ENCODE peak calls at places on chromosomes 1 and 21, in nine cellular contexts. B is ELR; K is activated CD4-positive, alpha-beta T cell treated with anti-CD3 and anti-CD28 coated beads for 4 hours; P is AG04449; F is AML-193; I is HS-5; C is stimulated activated effector memory CD8-positive, alpha-beta T cell treated with anti-CD3 and anti-CD28 coated beads, Interleukin-12 subunit alpha, Interleukin-12 subunit beta, amount 100 ng/mL, for 72 hours; X is posterior vena cava; W is HCEC 1CT. Y is an unnamed sample.

GRCh38 chr21:35428489-35428888 is 379.4 kb upstream of the RUNX1 start:
- DNase-seq in B (no peak), K (peak; percentile 48), P (no peak), F (no peak), I (no peak), C (no peak), X (peak; percentile 90), W (no peak), Y (peak; percentile 50)

GRCh38 chr1:116983678-116984077 is 17.9 kb upstream of the CD101 start:
- DNase-seq in B (no peak), K (no peak), P (no peak), F (no peak), I (no peak), C (no peak), X (no peak), W (no peak), Y (no peak)

GRCh38 chr21:44712203-44713028 is 1.0 kb upstream of the TSPEAR start:
- DNase-seq in B (no peak), K (no peak), P (no peak), F (no peak), I (no peak), C (no peak), X (peak; percentile 22), W (no peak), Y (no peak)

GRCh38 chr1:44760876-44761275 is 14.5 kb upstream of the RPS8 start:
- DNase-seq in B (no peak), K (no peak), P (no peak), F (no peak), I (no peak), C (no peak), X (no peak), W (no peak), Y (no peak)

GRCh38 chr1:76330993-76331603 is 256.6 kb downstream of the ST6GALNAC3 start:
- DNase-seq in B (peak; percentile 69), K (peak; percentile 35), P (peak; percentile 26), F (peak; percentile 60), I (peak; percentile 74), C (no peak), X (no peak), W (peak; percentile 77), Y (peak; percentile 85)

GRCh38 chr1:201153474-201154388 is 543 bp downstream of the TMEM9 start:
- DNase-seq in B (no peak), K (peak; percentile 2), P (no peak), F (peak; percentile 42), I (no peak), C (no peak), X (no peak), W (no peak), Y (peak; percentile 6)

GRCh38 chr1:212286437-212287131 is 1.4 kb downstream of the PPP2R5A start:
- DNase-seq in B (peak; percentile 42), K (no peak), P (no peak), F (no peak), I (no peak), C (no peak), X (no peak), W (no peak), Y (peak; percentile 27)

GRCh38 chr1:209106861-209107260 is 476.7 kb upstream of the CAMK1G start:
- DNase-seq in B (no peak), K (no peak), P (no peak), F (no peak), I (no peak), C (no peak), X (no peak), W (no peak), Y (no peak)

GRCh38 chr1:50620680-50621329 is 197.6 kb upstream of the DMRTA2 start:
- DNase-seq in B (peak; percentile 67), K (no peak), P (no peak), F (peak; percentile 15), I (no peak), C (no peak), X (no peak), W (peak; percentile 22), Y (peak; percentile 56)

GRCh38 chr1:1348420-1349255 is 580 bp downstream of the DVL1 start:
- DNase-seq in B (peak; percentile 60), K (no peak), P (no peak), F (no peak), I (no peak), C (no peak), X (no peak), W (peak; percentile 38), Y (peak; percentile 49)

GRCh38 chr1:8862528-8862927 is 16.0 kb downstream of the ENO1 start:
- DNase-seq in B (peak; percentile 58), K (peak; percentile 61), P (no peak), F (peak; percentile 25), I (no peak), C (no peak), X (no peak), W (no peak), Y (no peak)

GRCh38 chr1:62882161-62882560 is 98.2 kb downstream of the ATG4C start:
- DNase-seq in B (no peak), K (no peak), P (no peak), F (no peak), I (no peak), C (no peak), X (no peak), W (no peak), Y (no peak)

GRCh38 chr1:14658642-14659041 is 60.2 kb downstream of the KAZN start:
- DNase-seq in B (no peak), K (no peak), P (no peak), F (no peak), I (no peak), C (no peak), X (no peak), W (no peak), Y (no peak)

GRCh38 chr1:32345289-32345827 is 9.3 kb upstream of the MARCKSL1 start:
- DNase-seq in B (no peak), K (no peak), P (no peak), F (peak; percentile 59), I (no peak), C (no peak), X (no peak), W (peak; percentile 20), Y (peak; percentile 56)

Y was measured in fibroblast of lung.